ENCODE peak calls at places on chromosomes 2 and 18, in seven cellular contexts. C, H, I, Z, N, K and G are unnamed samples. For H3K9me3, the result is how much of the 10 kb centered on the place peaks cover.

GRCh38 chr2:45585267-45585861 is 25.7 kb downstream of the SRBD1 start:
- DNase-seq in C (no peak), H (no peak), I (no peak), Z (peak), N (no peak), K (no peak), G (no peak)

GRCh38 chr2:142980246-142981068 is 103.0 kb downstream of the KYNU start:
- DNase-seq in C (no peak), H (no peak), I (no peak), Z (peak), N (peak), K (no peak), G (no peak)

GRCh38 chr2:156918410-156918809 is 339.1 kb upstream of the GALNT5 start:
- DNase-seq in C (no peak), H (no peak), I (no peak), Z (no peak), N (peak), K (no peak), G (no peak)

GRCh38 chr18:58829263-58829662 is 35.4 kb upstream of the ZNF532 start:
- DNase-seq in C (no peak), H (no peak), I (no peak), Z (no peak), N (peak), K (no peak), G (no peak)

GRCh38 chr2:96715658-96716057 is 24.2 kb downstream of the LMAN2L start:
- DNase-seq in C (no peak), H (no peak), I (no peak), Z (peak), N (no peak), K (no peak), G (no peak)

GRCh38 chr18:57337890-57338289 is 14.5 kb upstream of the ST8SIA3 start:
- DNase-seq in C (no peak), H (no peak), I (no peak), Z (no peak), N (no peak), K (no peak), G (no peak)

GRCh38 chr2:64797881-64798590 is 144.3 kb upstream of the SERTAD2 start:
- DNase-seq in C (no peak), H (no peak), I (no peak), Z (no peak), N (peak), K (no peak), G (no peak)

GRCh38 chr2:233243348-233243747 is 8.1 kb upstream of the ATG16L1 start:
- DNase-seq in C (no peak), H (no peak), I (no peak), Z (no peak), N (no peak), K (no peak), G (no peak)

GRCh38 chr2:143425896-143426295 is 296.7 kb downstream of the ARHGAP15 start:
- DNase-seq in C (no peak), H (no peak), I (no peak), Z (no peak), N (no peak), K (no peak), G (no peak)

GRCh38 chr2:71932780-71933466 is 214.7 kb downstream of the CYP26B1 start:
- DNase-seq in C (no peak), H (no peak), I (peak), Z (no peak), N (no peak), K (peak), G (no peak)

GRCh38 chr2:231709636-231709980 is 1.3 kb downstream of the PTMA start:
- DNase-seq in C (peak), H (peak), I (no peak), Z (peak), N (no peak), K (peak), G (peak)

DNA sequence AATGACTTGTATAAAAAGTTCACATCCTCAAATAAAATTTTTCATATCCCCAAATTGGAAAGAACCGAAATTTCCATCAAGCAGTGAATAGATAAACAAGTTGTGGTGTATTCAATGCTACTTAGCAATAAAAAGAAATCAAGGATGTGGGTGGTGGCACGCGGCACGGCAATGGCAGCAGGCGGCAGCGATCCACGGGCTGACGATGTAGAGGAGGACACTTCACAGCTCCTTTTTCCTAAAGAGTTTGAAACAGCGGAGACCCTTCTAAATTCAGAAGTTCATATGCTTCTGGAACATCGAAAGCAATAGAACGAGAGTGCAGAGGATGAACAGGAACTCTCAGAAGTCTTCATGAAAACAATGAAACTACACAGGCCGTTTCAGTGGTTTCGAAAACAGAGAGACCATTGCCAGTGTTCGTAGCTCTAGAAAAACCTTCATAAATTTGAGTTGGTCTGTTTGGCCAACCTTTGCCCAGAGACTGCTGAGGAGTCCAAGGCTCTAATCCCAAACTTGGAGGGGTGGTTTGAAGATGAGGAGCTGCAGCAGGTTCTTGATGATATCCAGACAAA is 9.8 kb upstream of the IL36A start:
- DNase-seq in C (no peak), H (no peak), I (no peak), Z (no peak), N (no peak), K (no peak), G (no peak)
- TF ChIP-seq CTCF in C (no peak), H (no peak), I (no peak), Z (no peak), N (no peak), K (no peak), G (no peak)

GRCh38 chr18:71743634-71744033 is 800.5 kb downstream of the CBLN2 start:
- DNase-seq in C (no peak), H (no peak), I (no peak), Z (no peak), N (no peak), K (no peak), G (no peak)
- H3K9me3 ChIP-seq in C (under half), H (under half), I (under half), Z (under half), N (under half), K (under half), G (under half)

DNA sequence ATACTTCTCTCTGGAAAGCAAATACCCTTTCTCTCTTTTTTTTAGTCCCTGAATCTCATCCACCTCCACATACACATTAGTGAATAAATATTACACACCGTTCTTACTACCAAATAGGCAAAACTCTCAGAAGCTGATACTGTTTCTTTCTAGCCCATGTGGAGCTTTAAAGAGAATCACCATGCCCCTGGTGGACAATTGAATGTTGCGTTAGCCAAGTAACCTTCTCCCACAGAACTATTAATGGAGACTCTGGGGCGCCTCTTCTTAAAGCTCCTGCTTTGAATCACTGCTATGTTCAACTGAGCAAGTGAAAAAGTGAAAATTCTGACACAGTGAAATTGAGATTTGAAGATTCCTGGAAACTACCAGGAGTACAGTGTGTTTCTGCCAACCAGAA is 522.8 kb upstream of the CDH7 start:
- DNase-seq in C (no peak), H (no peak), I (no peak), Z (no peak), N (no peak), K (no peak), G (no peak)
- TF ChIP-seq CTCF in C (no peak), H (no peak), I (peak), Z (no peak), N (no peak), K (no peak), G (no peak)

DNA sequence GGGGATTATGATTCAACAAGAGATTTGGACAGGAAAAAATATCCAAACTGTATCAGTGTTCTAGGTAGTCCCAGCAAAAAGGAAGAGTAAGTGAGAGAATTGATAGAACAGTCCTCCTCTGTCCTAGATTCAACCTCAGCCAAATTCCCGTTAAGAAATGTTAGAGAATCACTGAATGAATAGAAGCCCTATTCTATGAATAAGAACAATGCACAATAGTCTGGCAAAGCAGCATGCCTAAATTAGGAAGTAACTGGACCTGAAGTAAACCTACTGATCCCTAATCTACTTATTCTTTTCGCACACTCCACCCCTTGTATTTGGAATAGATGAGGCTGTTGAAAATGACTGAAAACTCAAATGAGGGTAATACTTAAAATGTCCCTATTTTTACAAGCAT is 1665.5 kb downstream of the LRP1B start:
- DNase-seq in C (no peak), H (no peak), I (no peak), Z (no peak), N (no peak), K (no peak), G (no peak)
- H3K9me3 ChIP-seq in C (under half), H (under half), I (under half), Z (under half), N (under half), K (under half), G (under half)

GRCh38 chr2:20103514-20103913 is 52.1 kb upstream of the LAPTM4A start:
- DNase-seq in C (no peak), H (no peak), I (no peak), Z (peak), N (no peak), K (no peak), G (no peak)
- TF ChIP-seq CTCF in C (peak), H (no peak), I (peak), Z (peak), N (peak), K (peak), G (no peak)

DNA sequence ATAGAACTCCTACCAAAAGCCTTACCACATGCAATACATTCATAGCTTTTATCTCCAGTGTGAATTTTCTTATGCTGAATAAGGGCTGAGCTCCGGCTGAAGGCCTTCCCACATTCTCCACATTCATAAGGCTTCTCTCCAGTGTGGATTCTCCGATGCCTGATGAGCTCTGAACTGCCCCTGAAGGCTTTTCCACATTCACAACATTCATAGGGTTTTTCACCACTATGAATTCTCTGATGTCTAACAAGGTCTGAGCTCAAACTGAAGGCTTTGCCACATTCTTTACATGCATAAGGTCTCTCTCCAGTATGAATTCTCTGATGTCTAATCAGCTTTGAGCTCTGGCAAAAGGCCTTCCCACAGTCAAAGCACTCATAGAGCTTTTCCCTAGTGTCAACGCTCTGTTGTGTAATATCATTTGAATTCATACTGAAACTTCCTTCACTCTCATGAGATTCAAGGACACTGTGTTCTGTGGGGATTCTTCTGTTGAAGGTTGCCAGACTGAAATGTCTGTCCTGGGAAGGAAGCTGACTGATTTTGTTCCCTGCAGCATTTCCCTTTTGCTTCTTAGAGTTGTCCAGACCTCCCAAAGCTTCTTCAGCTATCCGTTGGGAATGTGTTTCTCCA is 12.9 kb downstream of the ZNF397 start:
- DNase-seq in C (no peak), H (no peak), I (no peak), Z (no peak), N (no peak), K (no peak), G (no peak)
- H3K9me3 ChIP-seq in C (under half), H (under half), I (under half), Z (half or more), N (under half), K (under half), G (under half)

GRCh38 chr2:241568738-241569137 is 10.2 kb downstream of the BOK start:
- DNase-seq in C (peak), H (no peak), I (peak), Z (no peak), N (no peak), K (peak), G (no peak)

GRCh38 chr2:241571821-241572620 is 13.5 kb downstream of the BOK start:
- DNase-seq in C (peak), H (peak), I (peak), Z (no peak), N (no peak), K (peak), G (peak)

GRCh38 chr2:241573741-241574140 is 15.2 kb downstream of the BOK start:
- DNase-seq in C (peak), H (peak), I (peak), Z (no peak), N (no peak), K (peak), G (peak)

GRCh38 chr2:241569831-241570281 is 11.3 kb downstream of the BOK start:
- DNase-seq in C (peak), H (peak), I (peak), Z (no peak), N (no peak), K (peak), G (peak)

DNA sequence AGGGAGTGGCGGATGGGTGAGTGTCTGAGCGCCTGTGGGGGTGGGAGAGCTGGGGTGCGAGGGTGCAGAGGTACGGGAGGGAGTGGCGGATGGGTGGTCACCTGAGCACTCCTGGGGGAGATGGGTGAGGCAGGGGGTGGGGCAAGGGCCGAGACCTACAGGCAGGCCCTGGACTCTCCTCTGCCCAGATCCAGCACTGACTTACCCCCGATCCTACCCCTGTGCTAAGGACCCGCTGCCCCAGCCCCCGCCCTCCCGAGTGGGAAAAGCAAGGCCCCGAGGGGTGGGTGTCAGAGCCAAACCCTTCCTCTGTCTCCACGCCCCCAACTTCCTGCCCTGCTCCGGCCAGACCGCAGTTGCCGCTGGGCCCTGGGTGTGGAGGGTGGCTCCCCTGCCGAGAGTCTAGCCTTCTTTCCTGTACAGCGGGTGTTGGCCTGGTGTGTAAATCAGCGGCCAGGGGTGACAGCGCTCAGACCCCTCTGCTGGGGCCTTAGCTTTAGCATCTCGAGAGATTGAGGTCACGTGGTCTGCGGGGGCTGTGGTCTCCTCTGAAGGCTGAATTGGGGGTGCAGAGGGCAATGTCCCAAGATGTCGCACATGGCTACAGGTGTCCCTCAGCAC is 12.5 kb downstream of the BOK start:
- DNase-seq in C (peak), H (peak), I (peak), Z (no peak), N (no peak), K (peak), G (peak)
- TF ChIP-seq CTCF in C (no peak), H (no peak), I (no peak), Z (no peak), N (no peak), K (no peak), G (no peak)

GRCh38 chr18:14104906-14105748 is 27.1 kb downstream of the ZNF519 start:
- DNase-seq in C (no peak), H (no peak), I (no peak), Z (no peak), N (peak), K (no peak), G (no peak)
- H3K9me3 ChIP-seq in C (under half), H (under half), I (under half), Z (under half), N (under half), K (under half), G (under half)